ENCODE peak calls at places on chromosomes 16 and 17, in five cellular contexts. R is ELF-1, H is Calu3, Y is AG04449, Q is upper lobe of right lung. G is an unnamed sample.

GRCh38 chr17:14301761-14302401 is 1.0 kb downstream of the HS3ST3B1 start:
- DNase-seq in R (peak), H (peak), Y (no peak), Q (peak), G (no peak)

GRCh38 chr17:44522883-44523671 is 19.9 kb upstream of the GPATCH8 start:
- DNase-seq in R (peak), H (peak), Y (no peak), Q (peak), G (peak)

GRCh38 chr16:85697441-85697840 is 8.7 kb upstream of the GINS2 start:
- DNase-seq in R (no peak), H (no peak), Y (no peak), Q (no peak), G (no peak)

GRCh38 chr16:929227-929669 is 41.5 kb downstream of the LMF1 start:
- DNase-seq in R (peak), H (no peak), Y (no peak), Q (no peak), G (no peak)

GRCh38 chr17:58402047-58402446 is 15.3 kb downstream of the RNF43 start:
- DNase-seq in R (peak), H (no peak), Y (no peak), Q (no peak), G (no peak)

GRCh38 chr16:88893127-88893968 is 26.9 kb upstream of the PABPN1L start:
- DNase-seq in R (no peak), H (no peak), Y (no peak), Q (no peak), G (no peak)

GRCh38 chr16:2741168-2741567 is 11.3 kb upstream of the SRRM2 start:
- DNase-seq in R (no peak), H (no peak), Y (no peak), Q (no peak), G (no peak)

GRCh38 chr17:17402558-17402957 is 74.2 kb upstream of the MED9 start:
- DNase-seq in R (no peak), H (no peak), Y (no peak), Q (no peak), G (no peak)

GRCh38 chr17:78607061-78607460 is 29.9 kb upstream of the DNAH17 start:
- DNase-seq in R (peak), H (no peak), Y (no peak), Q (no peak), G (no peak)